ENCODE peak calls at places on chromosomes 12 and 14, in seven cellular contexts. One of them, this sample, is unnamed.

GRCh38 chr12:84638811-84639368 is 273.7 kb downstream of the SLC6A15 start:
- DNase-seq in naive thymus-derived CD4-positive, alpha-beta T cell: no peak
- DNase-seq in Panc1: no peak
- DNase-seq in cardiac muscle cell: no peak
- DNase-seq in body of pancreas: no peak
- DNase-seq in GM23248: peak; percentile 42
- DNase-seq in endodermal cell: no peak
- DNase-seq in this sample: no peak

GRCh38 chr12:113190761-113191160 is 5.2 kb downstream of the RITA1 start:
- DNase-seq in body of pancreas: no peak
- DNase-seq in Panc1: no peak
- DNase-seq in naive thymus-derived CD4-positive, alpha-beta T cell: no peak
- DNase-seq in endodermal cell: peak; percentile 88
- DNase-seq in GM23248: peak; percentile 28
- DNase-seq in cardiac muscle cell: peak; percentile 30
- DNase-seq in this sample: no peak

GRCh38 chr12:69838086-69838440 is 13.0 kb downstream of the MYRFL start:
- DNase-seq in Panc1: no peak
- DNase-seq in body of pancreas: no peak
- DNase-seq in endodermal cell: no peak
- DNase-seq in naive thymus-derived CD4-positive, alpha-beta T cell: no peak
- DNase-seq in GM23248: no peak
- DNase-seq in cardiac muscle cell: no peak
- DNase-seq in this sample: no peak

GRCh38 chr12:111338096-111338495 is 30.8 kb downstream of the PHETA1 start:
- DNase-seq in endodermal cell: no peak
- DNase-seq in naive thymus-derived CD4-positive, alpha-beta T cell: no peak
- DNase-seq in cardiac muscle cell: no peak
- DNase-seq in Panc1: no peak
- DNase-seq in GM23248: no peak
- DNase-seq in body of pancreas: no peak
- DNase-seq in this sample: no peak

GRCh38 chr12:78208106-78208505 is 377.4 kb downstream of the NAV3 start:
- DNase-seq in naive thymus-derived CD4-positive, alpha-beta T cell: no peak
- DNase-seq in endodermal cell: no peak
- DNase-seq in GM23248: peak; percentile 33
- DNase-seq in body of pancreas: no peak
- DNase-seq in Panc1: no peak
- DNase-seq in cardiac muscle cell: no peak
- DNase-seq in this sample: no peak

GRCh38 chr14:97513891-97514290 is 716.7 kb downstream of the VRK1 start:
- DNase-seq in naive thymus-derived CD4-positive, alpha-beta T cell: no peak
- DNase-seq in body of pancreas: no peak
- DNase-seq in cardiac muscle cell: no peak
- DNase-seq in endodermal cell: no peak
- DNase-seq in Panc1: no peak
- DNase-seq in GM23248: no peak
- DNase-seq in this sample: no peak

GRCh38 chr12:89225808-89226368 is 126.4 kb downstream of the DUSP6 start:
- DNase-seq in Panc1: no peak
- DNase-seq in GM23248: peak; percentile 96
- DNase-seq in naive thymus-derived CD4-positive, alpha-beta T cell: peak; percentile 47
- DNase-seq in endodermal cell: peak; percentile 76
- DNase-seq in cardiac muscle cell: peak; percentile 88
- DNase-seq in body of pancreas: peak; percentile 61
- DNase-seq in this sample: no peak

GRCh38 chr12:68686262-68686594 is 550 bp upstream of the NUP107 start:
- DNase-seq in Panc1: no peak
- DNase-seq in cardiac muscle cell: no peak
- DNase-seq in GM23248: no peak
- DNase-seq in naive thymus-derived CD4-positive, alpha-beta T cell: no peak
- DNase-seq in endodermal cell: no peak
- DNase-seq in body of pancreas: no peak
- DNase-seq in this sample: no peak

GRCh38 chr14:51776102-51776894 is 84.1 kb upstream of the GNG2 start:
- DNase-seq in GM23248: peak; percentile 80
- DNase-seq in naive thymus-derived CD4-positive, alpha-beta T cell: no peak
- DNase-seq in endodermal cell: peak; percentile 92
- DNase-seq in cardiac muscle cell: peak; percentile 86
- DNase-seq in Panc1: no peak
- DNase-seq in body of pancreas: peak; percentile 32
- DNase-seq in this sample: peak; percentile 17

GRCh38 chr14:56273949-56274348 is 155.7 kb downstream of the PELI2 start:
- DNase-seq in GM23248: peak; percentile 11
- DNase-seq in naive thymus-derived CD4-positive, alpha-beta T cell: no peak
- DNase-seq in cardiac muscle cell: peak; percentile 32
- DNase-seq in body of pancreas: no peak
- DNase-seq in Panc1: no peak
- DNase-seq in endodermal cell: no peak
- DNase-seq in this sample: no peak

GRCh38 chr14:56273151-56273550 is 154.9 kb downstream of the PELI2 start:
- DNase-seq in GM23248: peak; percentile 93
- DNase-seq in naive thymus-derived CD4-positive, alpha-beta T cell: no peak
- DNase-seq in body of pancreas: no peak
- DNase-seq in Panc1: no peak
- DNase-seq in endodermal cell: no peak
- DNase-seq in cardiac muscle cell: peak; percentile 20
- DNase-seq in this sample: no peak

GRCh38 chr14:56268653-56269052 is 150.4 kb downstream of the PELI2 start:
- DNase-seq in cardiac muscle cell: no peak
- DNase-seq in body of pancreas: no peak
- DNase-seq in Panc1: no peak
- DNase-seq in GM23248: no peak
- DNase-seq in endodermal cell: peak; percentile 64
- DNase-seq in naive thymus-derived CD4-positive, alpha-beta T cell: no peak
- DNase-seq in this sample: no peak

GRCh38 chr14:56274556-56274955 is 156.3 kb downstream of the PELI2 start:
- DNase-seq in GM23248: peak; percentile 62
- DNase-seq in naive thymus-derived CD4-positive, alpha-beta T cell: no peak
- DNase-seq in cardiac muscle cell: no peak
- DNase-seq in Panc1: no peak
- DNase-seq in endodermal cell: no peak
- DNase-seq in body of pancreas: no peak
- DNase-seq in this sample: no peak

DNA sequence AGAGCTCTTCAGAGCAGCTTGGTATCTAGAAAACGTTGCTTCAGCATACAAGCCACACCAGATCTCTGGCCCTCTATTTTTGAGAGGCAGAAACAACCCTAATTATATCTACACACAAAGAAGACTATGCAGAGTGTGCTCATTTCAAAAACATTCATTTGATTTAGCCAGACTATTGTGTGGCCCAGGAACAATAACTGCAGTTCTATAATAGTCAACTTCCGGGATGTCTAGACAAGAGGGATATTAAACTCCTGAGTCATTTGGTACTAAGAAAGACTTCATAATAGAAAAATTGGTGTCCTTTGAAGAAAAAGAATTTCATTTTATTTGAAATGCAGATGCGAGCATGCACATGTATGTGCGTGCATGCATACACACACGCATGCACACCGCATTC is 153.8 kb downstream of the PELI2 start:
- DNase-seq in cardiac muscle cell: peak; percentile 57
- DNase-seq in Panc1: no peak
- DNase-seq in endodermal cell: no peak
- DNase-seq in GM23248: peak; percentile 89
- DNase-seq in body of pancreas: no peak
- DNase-seq in naive thymus-derived CD4-positive, alpha-beta T cell: no peak
- DNase-seq in this sample: no peak
- H3K4me1 ChIP-seq in cardiac muscle cell: no peaks in the 10 kb centered on the region
- H3K4me1 ChIP-seq in Panc1: no peaks in the 10 kb centered on the region
- H3K4me1 ChIP-seq in endodermal cell: peaks cover 2% of the 10 kb centered on the region
- H3K4me1 ChIP-seq in GM23248: peaks cover 53% of the 10 kb centered on the region
- H3K4me1 ChIP-seq in body of pancreas: peaks cover 11% of the 10 kb centered on the region
- H3K4me1 ChIP-seq in naive thymus-derived CD4-positive, alpha-beta T cell: no peaks in the 10 kb centered on the region
- H3K4me1 ChIP-seq in this sample: no peaks in the 10 kb centered on the region

DNA sequence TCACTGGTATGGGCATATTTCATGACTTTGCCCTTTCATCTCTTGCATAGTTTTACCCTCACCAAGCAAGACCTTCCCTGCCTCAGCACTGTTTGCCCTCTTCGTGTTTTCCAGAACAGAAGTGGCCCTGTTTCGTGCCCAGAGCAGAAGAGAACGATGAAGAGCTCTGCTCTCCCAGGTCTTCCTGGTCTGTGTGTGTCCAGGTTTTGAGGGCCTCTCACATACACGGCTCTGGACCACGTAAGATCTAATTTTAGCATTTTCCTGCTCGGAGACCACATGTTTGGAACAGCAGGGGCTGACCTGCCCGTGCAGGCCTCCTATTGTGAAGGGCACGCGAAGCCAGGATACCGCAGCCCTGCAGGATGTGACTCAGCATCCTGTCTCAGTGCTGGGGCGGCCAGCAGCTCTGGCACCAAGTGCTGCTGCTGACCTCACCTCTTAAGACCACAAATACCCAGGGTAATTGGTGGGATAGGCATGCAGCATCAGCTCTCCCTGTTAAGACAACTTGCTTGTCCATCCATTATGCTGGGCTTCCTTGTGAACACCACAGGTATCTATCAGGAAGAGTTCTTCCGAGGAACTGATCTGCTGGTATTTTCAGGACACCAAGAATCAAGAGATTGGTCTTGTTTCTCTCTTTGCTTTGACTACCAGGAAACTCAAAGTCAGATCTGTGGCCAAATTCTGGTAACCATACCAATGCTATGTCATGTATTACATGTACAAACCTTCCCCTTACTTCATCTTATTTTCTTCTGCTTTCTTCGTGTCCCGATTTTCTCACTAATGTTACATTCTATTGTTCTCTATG is 19.0 kb downstream of the SSH1 start:
- DNase-seq in endodermal cell: peak; percentile 94
- DNase-seq in body of pancreas: peak; percentile 67
- DNase-seq in GM23248: peak; percentile 100
- DNase-seq in cardiac muscle cell: peak; percentile 100
- DNase-seq in Panc1: peak; percentile 95
- DNase-seq in naive thymus-derived CD4-positive, alpha-beta T cell: peak; percentile 73
- DNase-seq in this sample: peak; percentile 26
- H3K4me1 ChIP-seq in endodermal cell: no peaks in the 10 kb centered on the region
- H3K4me1 ChIP-seq in body of pancreas: peaks cover 39% of the 10 kb centered on the region
- H3K4me1 ChIP-seq in GM23248: peaks cover 58% of the 10 kb centered on the region
- H3K4me1 ChIP-seq in cardiac muscle cell: peaks cover 33% of the 10 kb centered on the region
- H3K4me1 ChIP-seq in Panc1: peaks cover 92% of the 10 kb centered on the region
- H3K4me1 ChIP-seq in naive thymus-derived CD4-positive, alpha-beta T cell: peaks cover 18% of the 10 kb centered on the region
- H3K4me1 ChIP-seq in this sample: peaks cover 31% of the 10 kb centered on the region

DNA sequence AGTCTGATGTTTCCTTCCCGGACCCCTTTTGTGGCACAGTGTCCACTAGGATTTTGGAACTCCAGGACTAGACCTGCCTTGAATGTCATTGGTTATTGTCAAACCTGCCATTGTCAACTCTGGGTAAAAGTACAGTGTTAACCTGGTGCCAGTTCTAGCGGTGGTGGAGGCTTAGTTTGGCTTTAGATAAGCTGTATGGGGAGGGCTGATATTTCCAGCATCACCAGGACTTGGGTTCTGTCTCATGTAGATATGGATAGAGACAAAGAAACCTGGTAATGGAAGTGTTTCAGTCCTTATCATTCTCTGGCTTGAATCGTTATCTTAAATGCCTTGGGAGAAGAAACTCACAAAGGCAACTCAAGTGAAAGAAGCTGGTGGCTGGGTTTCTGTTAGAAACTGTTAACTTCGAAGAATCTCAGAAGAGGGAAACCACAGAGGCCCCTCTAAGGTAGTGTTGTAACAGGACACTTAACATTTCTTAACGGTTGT is 10.6 kb downstream of the CHST11 start:
- DNase-seq in GM23248: no peak
- DNase-seq in cardiac muscle cell: no peak
- DNase-seq in naive thymus-derived CD4-positive, alpha-beta T cell: no peak
- DNase-seq in Panc1: no peak
- DNase-seq in body of pancreas: no peak
- DNase-seq in endodermal cell: peak; percentile 38
- DNase-seq in this sample: no peak
- H3K4me1 ChIP-seq in GM23248: peaks cover 6% of the 10 kb centered on the region
- H3K4me1 ChIP-seq in cardiac muscle cell: peaks cover 25% of the 10 kb centered on the region
- H3K4me1 ChIP-seq in naive thymus-derived CD4-positive, alpha-beta T cell: peaks cover 66% of the 10 kb centered on the region
- H3K4me1 ChIP-seq in Panc1: peaks cover 4% of the 10 kb centered on the region
- H3K4me1 ChIP-seq in body of pancreas: peaks cover 6% of the 10 kb centered on the region
- H3K4me1 ChIP-seq in endodermal cell: peaks cover 2% of the 10 kb centered on the region
- H3K4me1 ChIP-seq in this sample: peaks cover 99% of the 10 kb centered on the region

GRCh38 chr12:108690191-108690518 is 41.2 kb downstream of the CORO1C start:
- DNase-seq in endodermal cell: no peak
- DNase-seq in naive thymus-derived CD4-positive, alpha-beta T cell: no peak
- DNase-seq in body of pancreas: no peak
- DNase-seq in Panc1: no peak
- DNase-seq in GM23248: no peak
- DNase-seq in cardiac muscle cell: no peak
- DNase-seq in this sample: no peak
- H3K4me1 ChIP-seq in endodermal cell: peaks cover 38% of the 10 kb centered on the region
- H3K4me1 ChIP-seq in naive thymus-derived CD4-positive, alpha-beta T cell: peaks cover 32% of the 10 kb centered on the region
- H3K4me1 ChIP-seq in body of pancreas: peaks cover 39% of the 10 kb centered on the region
- H3K4me1 ChIP-seq in Panc1: peaks cover 62% of the 10 kb centered on the region
- H3K4me1 ChIP-seq in GM23248: peaks cover 81% of the 10 kb centered on the region
- H3K4me1 ChIP-seq in cardiac muscle cell: peaks cover 65% of the 10 kb centered on the region
- H3K4me1 ChIP-seq in this sample: peaks cover 50% of the 10 kb centered on the region

DNA sequence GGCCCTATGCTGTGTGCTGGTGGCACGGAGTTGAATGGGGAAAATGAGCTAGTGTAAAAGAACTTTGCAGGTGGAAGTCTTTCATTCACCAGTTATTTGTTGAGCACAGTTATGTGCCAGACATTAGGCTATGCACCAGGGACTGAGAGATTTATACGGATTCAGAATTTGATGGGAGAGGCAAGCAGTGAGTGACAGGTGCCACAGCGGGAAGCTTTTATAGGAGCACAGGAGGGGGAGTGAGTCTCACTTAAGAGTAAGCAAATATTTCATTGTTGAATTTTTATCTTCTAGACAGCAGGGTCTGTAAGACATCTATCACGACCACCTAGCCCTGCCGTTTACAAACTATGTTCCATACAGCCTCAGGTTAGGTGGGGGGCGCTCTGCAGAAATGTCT is 320.6 kb downstream of the SNAPC1 start:
- DNase-seq in endodermal cell: no peak
- DNase-seq in body of pancreas: no peak
- DNase-seq in cardiac muscle cell: no peak
- DNase-seq in Panc1: no peak
- DNase-seq in GM23248: no peak
- DNase-seq in naive thymus-derived CD4-positive, alpha-beta T cell: no peak
- DNase-seq in this sample: no peak
- H3K4me1 ChIP-seq in endodermal cell: no peaks in the 10 kb centered on the region
- H3K4me1 ChIP-seq in body of pancreas: no peaks in the 10 kb centered on the region
- H3K4me1 ChIP-seq in cardiac muscle cell: no peaks in the 10 kb centered on the region
- H3K4me1 ChIP-seq in Panc1: no peaks in the 10 kb centered on the region
- H3K4me1 ChIP-seq in GM23248: no peaks in the 10 kb centered on the region
- H3K4me1 ChIP-seq in naive thymus-derived CD4-positive, alpha-beta T cell: peaks cover 9% of the 10 kb centered on the region
- H3K4me1 ChIP-seq in this sample: peaks cover 6% of the 10 kb centered on the region

DNA sequence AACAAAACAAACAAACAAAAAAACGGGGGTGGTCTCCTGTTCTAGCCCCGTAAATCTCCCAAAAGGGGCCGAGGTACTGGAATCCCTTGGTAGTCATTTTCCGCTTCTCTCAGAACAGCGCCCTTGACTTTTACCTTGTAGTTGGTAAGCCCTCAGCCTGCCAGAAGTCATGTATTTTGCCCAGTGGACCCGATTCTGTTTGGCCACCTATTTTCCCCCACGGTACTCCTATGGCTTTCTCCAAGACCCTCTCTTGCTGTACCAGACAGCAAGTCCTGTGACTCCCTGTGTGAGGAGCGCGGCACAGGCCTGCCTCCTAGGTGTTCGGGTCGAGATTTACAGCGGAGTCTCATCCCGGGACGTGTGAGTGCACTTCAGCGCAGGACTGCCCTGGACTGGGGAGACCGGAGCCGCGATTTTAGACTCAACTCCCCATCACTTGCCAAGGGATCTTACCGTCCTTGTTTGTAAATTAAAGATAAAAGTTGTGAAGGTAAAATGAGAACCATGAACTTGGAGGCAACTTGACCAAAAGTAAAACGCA is 1.1 kb upstream of the MBD6 start:
- DNase-seq in GM23248: peak; percentile 56
- DNase-seq in body of pancreas: peak; percentile 57
- DNase-seq in cardiac muscle cell: peak; percentile 58
- DNase-seq in naive thymus-derived CD4-positive, alpha-beta T cell: peak; percentile 40
- DNase-seq in Panc1: peak; percentile 30
- DNase-seq in endodermal cell: peak; percentile 88
- DNase-seq in this sample: no peak
- H3K4me1 ChIP-seq in GM23248: peaks cover 43% of the 10 kb centered on the region
- H3K4me1 ChIP-seq in body of pancreas: peaks cover 74% of the 10 kb centered on the region
- H3K4me1 ChIP-seq in cardiac muscle cell: peaks cover 37% of the 10 kb centered on the region
- H3K4me1 ChIP-seq in naive thymus-derived CD4-positive, alpha-beta T cell: peaks cover 41% of the 10 kb centered on the region
- H3K4me1 ChIP-seq in Panc1: peaks cover 42% of the 10 kb centered on the region
- H3K4me1 ChIP-seq in endodermal cell: peaks cover 3% of the 10 kb centered on the region
- H3K4me1 ChIP-seq in this sample: peaks cover 68% of the 10 kb centered on the region